ENCODE peak calls at places on chromosomes 3 and 15, in seven cellular contexts. Q is cardiac muscle cell; R is nephron progenitor cell; Z is coronary artery; H is stimulated activated CD4-positive, alpha-beta T cell treated with anti-CD3 and anti-CD28 coated beads, Interleukin-12 subunit alpha, Interleukin-12 subunit beta, amount 100 ng/mL, for 24 hours; X is NCI-H2081; M is brain microvascular endothelial cell. E is an unnamed sample.

GRCh38 chr15:51048308-51048707 is 46.4 kb downstream of the TNFAIP8L3 start:
- DNase-seq in Q (no peak), R (no peak), Z (no peak), H (no peak), X (no peak), M (no peak), E (no peak)

GRCh38 chr3:46378426-46378942 is 7.7 kb downstream of the CCR5 start:
- DNase-seq in Q (peak), R (peak), Z (no peak), H (peak), X (peak), M (peak), E (peak)

GRCh38 chr15:89652131-89652530 is 3.1 kb downstream of the KIF7 start:
- DNase-seq in Q (no peak), R (no peak), Z (no peak), H (no peak), X (no peak), M (no peak), E (no peak)

GRCh38 chr15:74809951-74810350 is 2.7 kb upstream of the LMAN1L start:
- DNase-seq in Q (no peak), R (no peak), Z (no peak), H (no peak), X (no peak), M (no peak), E (no peak)

GRCh38 chr3:141441381-141442365 is 45.2 kb upstream of the RASA2 start:
- DNase-seq in Q (peak), R (peak), Z (no peak), H (peak), X (peak), M (peak), E (no peak)

GRCh38 chr3:151890721-151891141 is 17.3 kb downstream of the SUCNR1 start:
- DNase-seq in Q (no peak), R (no peak), Z (no peak), H (no peak), X (peak), M (no peak), E (no peak)

GRCh38 chr3:125129512-125129962 is 73.7 kb upstream of the HEG1 start:
- DNase-seq in Q (no peak), R (no peak), Z (no peak), H (no peak), X (peak), M (peak), E (no peak)

GRCh38 chr3:29695905-29696238 is 415.0 kb downstream of the RBMS3 start:
- DNase-seq in Q (no peak), R (no peak), Z (no peak), H (no peak), X (no peak), M (no peak), E (no peak)

GRCh38 chr3:115100806-115101205 is 46.3 kb downstream of the ZBTB20 start:
- DNase-seq in Q (no peak), R (no peak), Z (no peak), H (no peak), X (peak), M (no peak), E (no peak)

GRCh38 chr3:48851407-48851806 is 3.7 kb upstream of the PRKAR2A start:
- DNase-seq in Q (peak), R (peak), Z (no peak), H (no peak), X (no peak), M (peak), E (no peak)

GRCh38 chr3:69542265-69543079 is 156.6 kb upstream of the FRMD4B start:
- DNase-seq in Q (peak), R (peak), Z (no peak), H (no peak), X (peak), M (no peak), E (no peak)

GRCh38 chr3:74001481-74001880 is 376.7 kb upstream of the PDZRN3 start:
- DNase-seq in Q (no peak), R (no peak), Z (no peak), H (no peak), X (no peak), M (no peak), E (no peak)

GRCh38 chr3:167837430-167837829 is 101.9 kb downstream of the SERPINI1 start:
- DNase-seq in Q (no peak), R (no peak), Z (no peak), H (no peak), X (no peak), M (no peak), E (no peak)

GRCh38 chr3:181457190-181457589 is 254.5 kb upstream of the SOX2 start:
- DNase-seq in Q (no peak), R (no peak), Z (no peak), H (no peak), X (peak), M (no peak), E (no peak)

GRCh38 chr3:3665546-3665945 is 133.7 kb upstream of the LRRN1 start:
- DNase-seq in Q (no peak), R (no peak), Z (no peak), H (no peak), X (no peak), M (peak), E (no peak)

GRCh38 chr3:48067271-48067670 is 51.1 kb upstream of the MAP4 start:
- DNase-seq in Q (no peak), R (no peak), Z (no peak), H (no peak), X (no peak), M (no peak), E (no peak)